ENCODE peak calls at places on chromosome 17, in six cellular contexts. D is BJ; O is GM23338; H is uterus; U is NCI-H1436; G is stimulated activated CD8-positive, alpha-beta memory T cell treated with anti-CD3 and anti-CD28 coated beads, Interleukin-15, amount 100 ng/mL, for 24 hours. M is an unnamed sample.

GRCh38 chr17:81200695-81201580 is 21.8 kb downstream of the CEP131 start:
- DNase-seq in G (no peak), O (peak; percentile 73), H (no peak), U (peak; percentile 52), D (peak; percentile 3), M (peak; percentile 67)

GRCh38 chr17:4986403-4986802 is 1.1 kb downstream of the CAMTA2 start:
- DNase-seq in U (no peak), G (no peak), D (no peak), O (peak; percentile 18), H (peak; percentile 33), M (peak; percentile 17)

GRCh38 chr17:55632893-55633292 is 89.8 kb downstream of the TMEM100 start:
- DNase-seq in O (no peak), D (no peak), H (no peak), U (no peak), G (no peak), M (peak; percentile 49)

GRCh38 chr17:33521784-33522183 is 228.7 kb upstream of the ASIC2 start:
- DNase-seq in D (no peak), O (peak; percentile 76), U (no peak), G (no peak), H (no peak), M (no peak)

GRCh38 chr17:35866356-35866950 is 2.2 kb downstream of the HEATR9 start:
- DNase-seq in G (no peak), H (no peak), O (no peak), U (no peak), D (peak; percentile 24), M (peak; percentile 7)

GRCh38 chr17:6686026-6686425 is 27.1 kb downstream of the SLC13A5 start:
- DNase-seq in U (no peak), O (no peak), D (no peak), G (no peak), H (no peak), M (no peak)

GRCh38 chr17:29732613-29733012 is 109.9 kb upstream of the CORO6 start:
- DNase-seq in O (no peak), G (no peak), U (no peak), H (no peak), D (no peak), M (no peak)

GRCh38 chr17:64001763-64002529 is 3.8 kb downstream of the PRR29 start:
- DNase-seq in U (no peak), D (no peak), H (no peak), G (no peak), O (no peak), M (peak; percentile 57)

GRCh38 chr17:65104973-65105372 is 32.2 kb upstream of the RGS9 start:
- DNase-seq in O (no peak), H (no peak), G (no peak), U (no peak), D (no peak), M (no peak)

GRCh38 chr17:34156741-34157589 is 98.1 kb upstream of the CCL2 start:
- DNase-seq in U (no peak), O (no peak), G (no peak), H (no peak), D (no peak), M (no peak)

GRCh38 chr17:52106638-52107261 is 51.8 kb downstream of the CA10 start:
- DNase-seq in G (peak; percentile 10), O (peak; percentile 76), U (peak; percentile 35), D (no peak), H (peak; percentile 21), M (no peak)

GRCh38 chr17:77254961-77255741 is 114.4 kb downstream of the SEC14L1 start:
- DNase-seq in H (no peak), G (no peak), O (peak; percentile 38), D (no peak), U (no peak), M (peak; percentile 82)

GRCh38 chr17:48816438-48816773 is 623 bp downstream of the TTLL6 start:
- DNase-seq in D (no peak), O (no peak), H (no peak), U (no peak), G (no peak), M (no peak)

GRCh38 chr17:32158870-32159585 is 16.7 kb downstream of the RHOT1 start:
- DNase-seq in D (no peak), O (no peak), U (no peak), H (no peak), G (no peak), M (no peak)

GRCh38 chr17:5044630-5045029 is 9.4 kb upstream of the SLC52A1 start:
- DNase-seq in G (no peak), O (no peak), H (no peak), U (no peak), D (no peak), M (no peak)

GRCh38 chr17:74531231-74531761 is at the start of gene CD300LB:
- DNase-seq in U (no peak), G (no peak), D (no peak), H (no peak), O (no peak), M (no peak)

GRCh38 chr17:43338886-43339516 is 59.8 kb upstream of the ARL4D start:
- DNase-seq in U (peak; percentile 56), O (peak; percentile 76), D (no peak), G (no peak), H (peak; percentile 59), M (peak; percentile 61)

GRCh38 chr17:49218941-49219913 is 8.7 kb downstream of the ABI3 start:
- DNase-seq in H (no peak), G (no peak), O (peak; percentile 64), D (no peak), U (no peak), M (no peak)

GRCh38 chr17:76529224-76529642 is 8.3 kb downstream of the CYGB start:
- DNase-seq in G (no peak), O (no peak), H (peak; percentile 88), D (peak; percentile 86), U (no peak), M (peak; percentile 95)

GRCh38 chr17:60354223-60354622 is 37.7 kb downstream of the USP32 start:
- DNase-seq in G (no peak), D (peak; percentile 84), H (no peak), U (no peak), O (no peak), M (peak; percentile 86)

GRCh38 chr17:8220783-8221662 is 10.6 kb upstream of the AURKB start:
- DNase-seq in U (peak; percentile 89), G (peak; percentile 99), D (peak; percentile 81), H (peak; percentile 94), O (peak; percentile 92), M (peak; percentile 90)

GRCh38 chr17:34542700-34543336 is 36.6 kb upstream of the TMEM132E start:
- DNase-seq in U (no peak), G (peak; percentile 3), D (no peak), H (no peak), O (peak; percentile 66), M (no peak)

GRCh38 chr17:21677911-21678310 is 14.4 kb upstream of the KCNJ18 start:
- DNase-seq in U (no peak), D (no peak), O (no peak), G (no peak), H (peak; percentile 7), M (no peak)

GRCh38 chr17:19935169-19935568 is 42.5 kb downstream of the AKAP10 start:
- DNase-seq in H (no peak), G (no peak), O (no peak), D (no peak), U (no peak), M (no peak)

GRCh38 chr17:67689534-67690177 is 28.1 kb upstream of the NOL11 start:
- DNase-seq in D (peak; percentile 13), U (peak; percentile 80), H (peak; percentile 18), G (no peak), O (peak; percentile 86), M (peak; percentile 59)

GRCh38 chr17:66165537-66166123 is 26.3 kb downstream of the CEP112 start:
- DNase-seq in U (peak; percentile 54), D (peak; percentile 10), O (peak; percentile 64), H (no peak), G (no peak), M (peak; percentile 49)

GRCh38 chr17:34090593-34090992 is 164.5 kb upstream of the CCL2 start:
- DNase-seq in G (no peak), O (no peak), D (no peak), H (no peak), U (no peak), M (no peak)

GRCh38 chr17:40349477-40350409 is 14.8 kb downstream of the GJD3 start:
- DNase-seq in D (no peak), O (no peak), U (peak; percentile 60), G (no peak), H (no peak), M (peak; percentile 27)

GRCh38 chr17:50056217-50056960 is 479 bp downstream of the ITGA3 start:
- DNase-seq in H (peak; percentile 69), G (peak; percentile 35), D (no peak), O (peak; percentile 92), U (peak; percentile 80), M (peak; percentile 47)

GRCh38 chr17:29050176-29050575 is 7.2 kb downstream of the PIPOX start:
- DNase-seq in D (no peak), G (no peak), O (no peak), U (no peak), H (no peak), M (no peak)

M was measured in fibroblast of gingiva.